ENCODE peak calls at places on chromosomes 3 and 15, in ten cellular contexts. One of them, this sample, is unnamed.

GRCh38 chr15:99561476-99562230 is 4.1 kb upstream of the MEF2A start:
- DNase-seq in adrenal gland: no peak
- DNase-seq in activated CD4-positive, alpha-beta T cell treated with anti-CD3 and anti-CD28 coated beads for 24 hours: no peak
- DNase-seq in naive thymus-derived CD8-positive, alpha-beta T cell: no peak
- DNase-seq in occipital lobe: no peak
- DNase-seq in ecto neural progenitor cell: no peak
- DNase-seq in tibial artery: no peak
- DNase-seq in ELF-1: no peak
- DNase-seq in fibroblast of the aortic adventitia: no peak
- DNase-seq in H7: no peak
- DNase-seq in this sample: no peak

GRCh38 chr15:82183121-82184031 is 79.2 kb downstream of the EFL1 start:
- DNase-seq in adrenal gland: no peak
- DNase-seq in ecto neural progenitor cell: no peak
- DNase-seq in ELF-1: no peak
- DNase-seq in H7: no peak
- DNase-seq in naive thymus-derived CD8-positive, alpha-beta T cell: no peak
- DNase-seq in fibroblast of the aortic adventitia: peak; percentile 97
- DNase-seq in tibial artery: no peak
- DNase-seq in occipital lobe: no peak
- DNase-seq in activated CD4-positive, alpha-beta T cell treated with anti-CD3 and anti-CD28 coated beads for 24 hours: no peak
- DNase-seq in this sample: no peak

GRCh38 chr3:4474683-4475490 is 7.8 kb upstream of the SUMF1 start:
- DNase-seq in adrenal gland: peak; percentile 66
- DNase-seq in naive thymus-derived CD8-positive, alpha-beta T cell: no peak
- DNase-seq in fibroblast of the aortic adventitia: peak; percentile 64
- DNase-seq in H7: no peak
- DNase-seq in activated CD4-positive, alpha-beta T cell treated with anti-CD3 and anti-CD28 coated beads for 24 hours: no peak
- DNase-seq in ELF-1: peak; percentile 30
- DNase-seq in occipital lobe: no peak
- DNase-seq in ecto neural progenitor cell: peak; percentile 48
- DNase-seq in tibial artery: peak; percentile 57
- DNase-seq in this sample: no peak

GRCh38 chr3:72310028-72310987 is 525.4 kb upstream of the PROK2 start:
- DNase-seq in naive thymus-derived CD8-positive, alpha-beta T cell: peak; percentile 13
- DNase-seq in ecto neural progenitor cell: no peak
- DNase-seq in occipital lobe: no peak
- DNase-seq in tibial artery: peak; percentile 38
- DNase-seq in adrenal gland: peak; percentile 33
- DNase-seq in activated CD4-positive, alpha-beta T cell treated with anti-CD3 and anti-CD28 coated beads for 24 hours: no peak
- DNase-seq in ELF-1: no peak
- DNase-seq in H7: no peak
- DNase-seq in fibroblast of the aortic adventitia: peak; percentile 43
- DNase-seq in this sample: no peak

GRCh38 chr3:152359385-152360248 is 90.9 kb downstream of the MBNL1 start:
- DNase-seq in ecto neural progenitor cell: no peak
- DNase-seq in H7: no peak
- DNase-seq in naive thymus-derived CD8-positive, alpha-beta T cell: no peak
- DNase-seq in tibial artery: no peak
- DNase-seq in activated CD4-positive, alpha-beta T cell treated with anti-CD3 and anti-CD28 coated beads for 24 hours: no peak
- DNase-seq in ELF-1: no peak
- DNase-seq in occipital lobe: no peak
- DNase-seq in adrenal gland: no peak
- DNase-seq in fibroblast of the aortic adventitia: no peak
- DNase-seq in this sample: no peak

GRCh38 chr3:37040231-37040630 is 46.9 kb downstream of the MLH1 start:
- DNase-seq in ELF-1: no peak
- DNase-seq in adrenal gland: no peak
- DNase-seq in ecto neural progenitor cell: no peak
- DNase-seq in activated CD4-positive, alpha-beta T cell treated with anti-CD3 and anti-CD28 coated beads for 24 hours: no peak
- DNase-seq in H7: no peak
- DNase-seq in fibroblast of the aortic adventitia: no peak
- DNase-seq in naive thymus-derived CD8-positive, alpha-beta T cell: no peak
- DNase-seq in occipital lobe: no peak
- DNase-seq in tibial artery: no peak
- DNase-seq in this sample: no peak

GRCh38 chr3:194572131-194572789 is 61.0 kb downstream of the TMEM44 start:
- DNase-seq in occipital lobe: no peak
- DNase-seq in naive thymus-derived CD8-positive, alpha-beta T cell: no peak
- DNase-seq in ELF-1: peak; percentile 78
- DNase-seq in adrenal gland: no peak
- DNase-seq in tibial artery: peak; percentile 86
- DNase-seq in ecto neural progenitor cell: no peak
- DNase-seq in activated CD4-positive, alpha-beta T cell treated with anti-CD3 and anti-CD28 coated beads for 24 hours: no peak
- DNase-seq in fibroblast of the aortic adventitia: peak; percentile 97
- DNase-seq in H7: no peak
- DNase-seq in this sample: no peak

GRCh38 chr3:54999801-55000200 is 71.9 kb upstream of the LRTM1 start:
- DNase-seq in naive thymus-derived CD8-positive, alpha-beta T cell: no peak
- DNase-seq in fibroblast of the aortic adventitia: no peak
- DNase-seq in activated CD4-positive, alpha-beta T cell treated with anti-CD3 and anti-CD28 coated beads for 24 hours: no peak
- DNase-seq in occipital lobe: no peak
- DNase-seq in H7: no peak
- DNase-seq in ELF-1: peak; percentile 59
- DNase-seq in adrenal gland: no peak
- DNase-seq in tibial artery: no peak
- DNase-seq in ecto neural progenitor cell: peak; percentile 39
- DNase-seq in this sample: peak; percentile 91

GRCh38 chr3:83946554-83946953 is 1012.2 kb upstream of the CADM2 start:
- DNase-seq in H7: peak; percentile 5
- DNase-seq in ecto neural progenitor cell: no peak
- DNase-seq in tibial artery: no peak
- DNase-seq in ELF-1: no peak
- DNase-seq in fibroblast of the aortic adventitia: no peak
- DNase-seq in activated CD4-positive, alpha-beta T cell treated with anti-CD3 and anti-CD28 coated beads for 24 hours: no peak
- DNase-seq in occipital lobe: no peak
- DNase-seq in naive thymus-derived CD8-positive, alpha-beta T cell: no peak
- DNase-seq in adrenal gland: no peak
- DNase-seq in this sample: no peak

GRCh38 chr3:183975981-183976662 is 41.6 kb downstream of the ABCC5 start:
- DNase-seq in adrenal gland: no peak
- DNase-seq in H7: no peak
- DNase-seq in occipital lobe: no peak
- DNase-seq in ecto neural progenitor cell: no peak
- DNase-seq in ELF-1: no peak
- DNase-seq in tibial artery: no peak
- DNase-seq in naive thymus-derived CD8-positive, alpha-beta T cell: no peak
- DNase-seq in fibroblast of the aortic adventitia: no peak
- DNase-seq in activated CD4-positive, alpha-beta T cell treated with anti-CD3 and anti-CD28 coated beads for 24 hours: no peak
- DNase-seq in this sample: no peak

GRCh38 chr3:106423321-106424225 is 554.8 kb upstream of the CBLB start:
- DNase-seq in adrenal gland: no peak
- DNase-seq in occipital lobe: no peak
- DNase-seq in naive thymus-derived CD8-positive, alpha-beta T cell: no peak
- DNase-seq in tibial artery: no peak
- DNase-seq in ecto neural progenitor cell: no peak
- DNase-seq in H7: no peak
- DNase-seq in activated CD4-positive, alpha-beta T cell treated with anti-CD3 and anti-CD28 coated beads for 24 hours: no peak
- DNase-seq in ELF-1: no peak
- DNase-seq in fibroblast of the aortic adventitia: peak; percentile 42
- DNase-seq in this sample: no peak

GRCh38 chr15:80736571-80736970 is 41.5 kb downstream of the ABHD17C start:
- DNase-seq in fibroblast of the aortic adventitia: peak; percentile 25
- DNase-seq in ELF-1: no peak
- DNase-seq in adrenal gland: peak; percentile 41
- DNase-seq in H7: no peak
- DNase-seq in occipital lobe: no peak
- DNase-seq in activated CD4-positive, alpha-beta T cell treated with anti-CD3 and anti-CD28 coated beads for 24 hours: no peak
- DNase-seq in tibial artery: no peak
- DNase-seq in ecto neural progenitor cell: no peak
- DNase-seq in naive thymus-derived CD8-positive, alpha-beta T cell: no peak
- DNase-seq in this sample: no peak

GRCh38 chr3:66789584-66790237 is 208.4 kb upstream of the KBTBD8 start:
- DNase-seq in fibroblast of the aortic adventitia: no peak
- DNase-seq in occipital lobe: no peak
- DNase-seq in adrenal gland: no peak
- DNase-seq in ecto neural progenitor cell: no peak
- DNase-seq in H7: no peak
- DNase-seq in activated CD4-positive, alpha-beta T cell treated with anti-CD3 and anti-CD28 coated beads for 24 hours: no peak
- DNase-seq in naive thymus-derived CD8-positive, alpha-beta T cell: no peak
- DNase-seq in tibial artery: no peak
- DNase-seq in ELF-1: peak; percentile 55
- DNase-seq in this sample: peak; percentile 11

GRCh38 chr3:59609967-59610366 is 560.1 kb upstream of the CFAP20DC start:
- DNase-seq in adrenal gland: peak; percentile 22
- DNase-seq in tibial artery: no peak
- DNase-seq in ecto neural progenitor cell: peak; percentile 50
- DNase-seq in naive thymus-derived CD8-positive, alpha-beta T cell: no peak
- DNase-seq in ELF-1: no peak
- DNase-seq in occipital lobe: no peak
- DNase-seq in H7: no peak
- DNase-seq in fibroblast of the aortic adventitia: no peak
- DNase-seq in activated CD4-positive, alpha-beta T cell treated with anti-CD3 and anti-CD28 coated beads for 24 hours: no peak
- DNase-seq in this sample: peak; percentile 31

GRCh38 chr15:78212008-78212407 is 22.4 kb downstream of the ACSBG1 start:
- DNase-seq in fibroblast of the aortic adventitia: no peak
- DNase-seq in naive thymus-derived CD8-positive, alpha-beta T cell: no peak
- DNase-seq in occipital lobe: no peak
- DNase-seq in activated CD4-positive, alpha-beta T cell treated with anti-CD3 and anti-CD28 coated beads for 24 hours: no peak
- DNase-seq in ELF-1: no peak
- DNase-seq in adrenal gland: peak; percentile 13
- DNase-seq in H7: peak; percentile 11
- DNase-seq in tibial artery: no peak
- DNase-seq in ecto neural progenitor cell: no peak
- DNase-seq in this sample: no peak

GRCh38 chr3:155339052-155339451 is 45.6 kb upstream of the STRIT1 start:
- DNase-seq in H7: no peak
- DNase-seq in ecto neural progenitor cell: no peak
- DNase-seq in activated CD4-positive, alpha-beta T cell treated with anti-CD3 and anti-CD28 coated beads for 24 hours: no peak
- DNase-seq in fibroblast of the aortic adventitia: no peak
- DNase-seq in ELF-1: no peak
- DNase-seq in occipital lobe: no peak
- DNase-seq in tibial artery: no peak
- DNase-seq in adrenal gland: no peak
- DNase-seq in naive thymus-derived CD8-positive, alpha-beta T cell: no peak
- DNase-seq in this sample: no peak

GRCh38 chr15:69998541-69999391 is 99.0 kb downstream of the TLE3 start:
- DNase-seq in ecto neural progenitor cell: no peak
- DNase-seq in tibial artery: no peak
- DNase-seq in occipital lobe: no peak
- DNase-seq in fibroblast of the aortic adventitia: no peak
- DNase-seq in adrenal gland: no peak
- DNase-seq in naive thymus-derived CD8-positive, alpha-beta T cell: no peak
- DNase-seq in activated CD4-positive, alpha-beta T cell treated with anti-CD3 and anti-CD28 coated beads for 24 hours: no peak
- DNase-seq in H7: no peak
- DNase-seq in ELF-1: no peak
- DNase-seq in this sample: no peak

GRCh38 chr15:38612159-38612863 is 47.7 kb upstream of the RASGRP1 start:
- DNase-seq in naive thymus-derived CD8-positive, alpha-beta T cell: no peak
- DNase-seq in ELF-1: no peak
- DNase-seq in adrenal gland: no peak
- DNase-seq in tibial artery: no peak
- DNase-seq in fibroblast of the aortic adventitia: no peak
- DNase-seq in occipital lobe: no peak
- DNase-seq in activated CD4-positive, alpha-beta T cell treated with anti-CD3 and anti-CD28 coated beads for 24 hours: no peak
- DNase-seq in H7: no peak
- DNase-seq in ecto neural progenitor cell: no peak
- DNase-seq in this sample: no peak

GRCh38 chr15:80247320-80247719 is 4.7 kb downstream of the CTXND1 start:
- DNase-seq in activated CD4-positive, alpha-beta T cell treated with anti-CD3 and anti-CD28 coated beads for 24 hours: no peak
- DNase-seq in occipital lobe: no peak
- DNase-seq in ecto neural progenitor cell: no peak
- DNase-seq in ELF-1: no peak
- DNase-seq in fibroblast of the aortic adventitia: no peak
- DNase-seq in adrenal gland: no peak
- DNase-seq in tibial artery: no peak
- DNase-seq in naive thymus-derived CD8-positive, alpha-beta T cell: no peak
- DNase-seq in H7: no peak
- DNase-seq in this sample: no peak

GRCh38 chr15:42273900-42274692 is 863 bp upstream of the TMEM87A start:
- DNase-seq in tibial artery: peak; percentile 73
- DNase-seq in ELF-1: peak; percentile 62
- DNase-seq in ecto neural progenitor cell: peak; percentile 61
- DNase-seq in activated CD4-positive, alpha-beta T cell treated with anti-CD3 and anti-CD28 coated beads for 24 hours: peak; percentile 37
- DNase-seq in naive thymus-derived CD8-positive, alpha-beta T cell: peak; percentile 66
- DNase-seq in occipital lobe: peak; percentile 32
- DNase-seq in fibroblast of the aortic adventitia: peak; percentile 73
- DNase-seq in H7: no peak
- DNase-seq in adrenal gland: peak; percentile 49
- DNase-seq in this sample: no peak

GRCh38 chr15:79529441-79529840 is 97.3 kb downstream of the MINAR1 start:
- DNase-seq in ELF-1: no peak
- DNase-seq in adrenal gland: no peak
- DNase-seq in naive thymus-derived CD8-positive, alpha-beta T cell: no peak
- DNase-seq in fibroblast of the aortic adventitia: no peak
- DNase-seq in H7: no peak
- DNase-seq in activated CD4-positive, alpha-beta T cell treated with anti-CD3 and anti-CD28 coated beads for 24 hours: no peak
- DNase-seq in ecto neural progenitor cell: no peak
- DNase-seq in tibial artery: no peak
- DNase-seq in occipital lobe: no peak
- DNase-seq in this sample: no peak

GRCh38 chr3:183527421-183527979 is 28.0 kb downstream of the KLHL6 start:
- DNase-seq in ELF-1: no peak
- DNase-seq in adrenal gland: no peak
- DNase-seq in naive thymus-derived CD8-positive, alpha-beta T cell: no peak
- DNase-seq in ecto neural progenitor cell: no peak
- DNase-seq in occipital lobe: no peak
- DNase-seq in fibroblast of the aortic adventitia: no peak
- DNase-seq in tibial artery: no peak
- DNase-seq in activated CD4-positive, alpha-beta T cell treated with anti-CD3 and anti-CD28 coated beads for 24 hours: no peak
- DNase-seq in H7: no peak
- DNase-seq in this sample: no peak

GRCh38 chr3:188978772-188979171 is 193.0 kb upstream of the TPRG1 start:
- DNase-seq in fibroblast of the aortic adventitia: peak; percentile 43
- DNase-seq in ELF-1: no peak
- DNase-seq in tibial artery: peak; percentile 33
- DNase-seq in ecto neural progenitor cell: no peak
- DNase-seq in occipital lobe: no peak
- DNase-seq in adrenal gland: no peak
- DNase-seq in H7: no peak
- DNase-seq in naive thymus-derived CD8-positive, alpha-beta T cell: no peak
- DNase-seq in activated CD4-positive, alpha-beta T cell treated with anti-CD3 and anti-CD28 coated beads for 24 hours: no peak
- DNase-seq in this sample: no peak

GRCh38 chr3:115146032-115146417 is 1.1 kb downstream of the ZBTB20 start:
- DNase-seq in occipital lobe: no peak
- DNase-seq in adrenal gland: peak; percentile 53
- DNase-seq in tibial artery: peak; percentile 37
- DNase-seq in ecto neural progenitor cell: peak; percentile 48
- DNase-seq in H7: peak; percentile 19
- DNase-seq in fibroblast of the aortic adventitia: peak; percentile 70
- DNase-seq in activated CD4-positive, alpha-beta T cell treated with anti-CD3 and anti-CD28 coated beads for 24 hours: no peak
- DNase-seq in naive thymus-derived CD8-positive, alpha-beta T cell: peak; percentile 45
- DNase-seq in ELF-1: peak; percentile 35
- DNase-seq in this sample: peak; percentile 90

GRCh38 chr3:18679226-18679625 is 254.1 kb upstream of the SATB1 start:
- DNase-seq in ELF-1: no peak
- DNase-seq in ecto neural progenitor cell: no peak
- DNase-seq in occipital lobe: no peak
- DNase-seq in H7: no peak
- DNase-seq in fibroblast of the aortic adventitia: no peak
- DNase-seq in adrenal gland: no peak
- DNase-seq in naive thymus-derived CD8-positive, alpha-beta T cell: peak; percentile 38
- DNase-seq in tibial artery: no peak
- DNase-seq in activated CD4-positive, alpha-beta T cell treated with anti-CD3 and anti-CD28 coated beads for 24 hours: peak; percentile 13
- DNase-seq in this sample: no peak

GRCh38 chr3:38297947-38298711 is 16.0 kb downstream of the SLC22A14 start:
- DNase-seq in tibial artery: no peak
- DNase-seq in H7: no peak
- DNase-seq in activated CD4-positive, alpha-beta T cell treated with anti-CD3 and anti-CD28 coated beads for 24 hours: no peak
- DNase-seq in ecto neural progenitor cell: no peak
- DNase-seq in naive thymus-derived CD8-positive, alpha-beta T cell: peak; percentile 3
- DNase-seq in fibroblast of the aortic adventitia: peak; percentile 49
- DNase-seq in ELF-1: no peak
- DNase-seq in occipital lobe: no peak
- DNase-seq in adrenal gland: no peak
- DNase-seq in this sample: no peak

GRCh38 chr15:72312605-72313447 is 7.1 kb downstream of the CELF6 start:
- DNase-seq in adrenal gland: peak; percentile 76
- DNase-seq in activated CD4-positive, alpha-beta T cell treated with anti-CD3 and anti-CD28 coated beads for 24 hours: peak; percentile 40
- DNase-seq in naive thymus-derived CD8-positive, alpha-beta T cell: peak; percentile 45
- DNase-seq in occipital lobe: peak; percentile 54
- DNase-seq in fibroblast of the aortic adventitia: peak; percentile 74
- DNase-seq in tibial artery: peak; percentile 60
- DNase-seq in ELF-1: peak; percentile 80
- DNase-seq in ecto neural progenitor cell: peak; percentile 76
- DNase-seq in H7: peak; percentile 87
- DNase-seq in this sample: peak; percentile 19